ENCODE peak calls at places on chromosomes 2 and 18, in six cellular contexts. H is activated CD4-positive, alpha-beta T cell treated with anti-CD3 and anti-CD28 coated beads for 36 hours; M is activated CD4-positive, CD25-positive, alpha-beta regulatory T cell treated with anti-CD3 and anti-CD28 coated beads, Interleukin-2, amount 50 U/mL, for 24 hours; I is activated naive CD4-positive, alpha-beta T cell treated with anti-CD3 and anti-CD28 coated beads, Interleukin-2, amount 50 U/mL, for 72 hours; S is Panc1; J is HepG2. X is an unnamed sample.

GRCh38 chr2:161992526-161992925 is 81.5 kb downstream of the DPP4 start:
- ATAC-seq in H (peak), M (peak), I (peak), S (no peak), J (no peak), X (peak)

GRCh38 chr2:104804148-104804890 is 49.6 kb upstream of the POU3F3 start:
- ATAC-seq in H (no peak), M (no peak), I (no peak), S (no peak), J (no peak), X (no peak)

GRCh38 chr2:41828052-41828643 is 219.7 kb upstream of the PKDCC start:
- ATAC-seq in H (no peak), M (no peak), I (no peak), S (no peak), J (peak), X (no peak)

GRCh38 chr18:62549755-62550154 is 26.9 kb downstream of the ZCCHC2 start:
- ATAC-seq in H (no peak), M (no peak), I (no peak), S (no peak), J (no peak), X (no peak)

GRCh38 chr2:159026170-159026569 is 57.7 kb downstream of the TANC1 start:
- ATAC-seq in H (no peak), M (no peak), I (no peak), S (no peak), J (no peak), X (no peak)

GRCh38 chr2:232588680-232589585 is 38.4 kb downstream of the EIF4E2 start:
- ATAC-seq in H (no peak), M (no peak), I (no peak), S (peak), J (no peak), X (no peak)

GRCh38 chr2:134218414-134218813 is 35.5 kb upstream of the MGAT5 start:
- ATAC-seq in H (peak), M (no peak), I (no peak), S (no peak), J (no peak), X (peak)

GRCh38 chr2:37561615-37562569 is 109.5 kb downstream of the CDC42EP3 start:
- ATAC-seq in H (peak), M (peak), I (peak), S (peak), J (no peak), X (peak)

GRCh38 chr2:54640834-54641540 is 82.5 kb upstream of the EML6 start:
- ATAC-seq in H (no peak), M (no peak), I (no peak), S (no peak), J (no peak), X (no peak)

GRCh38 chr2:229761663-229762062 is 47.3 kb upstream of the DNER start:
- ATAC-seq in H (no peak), M (no peak), I (no peak), S (no peak), J (peak), X (no peak)

GRCh38 chr2:121545257-121545656 is 14.6 kb downstream of the RNU4ATAC start:
- ATAC-seq in H (no peak), M (no peak), I (no peak), S (no peak), J (no peak), X (no peak)

GRCh38 chr2:102106133-102106556 is 36.4 kb upstream of the IL1R1 start:
- ATAC-seq in H (no peak), M (no peak), I (no peak), S (no peak), J (peak), X (no peak)

GRCh38 chr18:59742325-59743111 is 45.3 kb upstream of the CCBE1 start:
- ATAC-seq in H (no peak), M (no peak), I (no peak), S (no peak), J (no peak), X (peak)

GRCh38 chr18:9062418-9062751 is 40.1 kb upstream of the NDUFV2 start:
- ATAC-seq in H (no peak), M (no peak), I (no peak), S (no peak), J (no peak), X (no peak)

GRCh38 chr2:5374736-5375135 is 317.4 kb upstream of the SOX11 start:
- ATAC-seq in H (no peak), M (no peak), I (no peak), S (no peak), J (peak), X (no peak)

X was measured in stimulated activated memory B cell treated with anti-CD40 and anti-IgM and Interleukin-4, amounts not matched to agents 10 μg/mL and 1 μg/mL and 100 μg/mL, for 72 hours.